ENCODE peak calls at places on chromosomes 12 and 14, in ten cellular contexts. Y is foreskin fibroblast; G is stomach; O is K562; F is naive thymus-derived CD4-positive, alpha-beta T cell; H is astrocyte of the spinal cord; W is GM12865; V is ovary; C is sigmoid colon; D is skeletal muscle cell. I is an unnamed sample.

GRCh38 chr12:130704606-130705005 is 11.5 kb downstream of the RIMBP2 start:
- DNase-seq in Y (no peak), G (no peak), O (no peak), F (no peak), H (no peak), W (no peak), V (no peak), C (peak), D (no peak), I (peak)

GRCh38 chr14:74835607-74836250 is 40.2 kb downstream of the PROX2 start:
- DNase-seq in Y (no peak), G (no peak), O (no peak), F (peak), H (no peak), W (peak), V (no peak), C (no peak), D (no peak), I (no peak)

GRCh38 chr14:65170768-65171251 is 68.5 kb upstream of the MAX start:
- DNase-seq in Y (peak), G (no peak), O (peak), F (peak), H (peak), W (peak), V (peak), C (no peak), D (no peak), I (no peak)

GRCh38 chr12:51621155-51621922 is 30.3 kb downstream of the SCN8A start:
- DNase-seq in Y (peak), G (no peak), O (no peak), F (no peak), H (no peak), W (no peak), V (no peak), C (no peak), D (peak), I (no peak)

GRCh38 chr12:16347391-16348298 is at the start of gene MGST1:
- DNase-seq in Y (peak), G (peak), O (peak), F (no peak), H (peak), W (peak), V (no peak), C (peak), D (no peak), I (no peak)

GRCh38 chr12:114448618-114448933 is 42.6 kb upstream of the TBX5 start:
- DNase-seq in Y (no peak), G (no peak), O (peak), F (no peak), H (no peak), W (no peak), V (no peak), C (no peak), D (no peak), I (no peak)

GRCh38 chr12:115351513-115352077 is 667.6 kb upstream of the TBX3 start:
- DNase-seq in Y (peak), G (no peak), O (no peak), F (no peak), H (no peak), W (no peak), V (no peak), C (no peak), D (peak), I (no peak)

GRCh38 chr14:35549551-35549950 is 15.6 kb downstream of the INSM2 start:
- DNase-seq in Y (no peak), G (no peak), O (no peak), F (no peak), H (no peak), W (no peak), V (no peak), C (no peak), D (no peak), I (no peak)

GRCh38 chr14:69685217-69685616 is 73.8 kb downstream of the SUSD6 start:
- DNase-seq in Y (peak), G (no peak), O (peak), F (no peak), H (no peak), W (peak), V (no peak), C (no peak), D (no peak), I (no peak)

GRCh38 chr14:55220230-55220629 is 28.8 kb upstream of the DLGAP5 start:
- DNase-seq in Y (no peak), G (no peak), O (no peak), F (no peak), H (no peak), W (no peak), V (no peak), C (no peak), D (no peak), I (no peak)

GRCh38 chr12:125387206-125387605 is 322.0 kb downstream of the AACS start:
- DNase-seq in Y (no peak), G (no peak), O (no peak), F (no peak), H (no peak), W (no peak), V (no peak), C (no peak), D (no peak), I (no peak)

GRCh38 chr14:103687712-103688111 is 27.5 kb downstream of the XRCC3 start:
- DNase-seq in Y (no peak), G (no peak), O (no peak), F (no peak), H (no peak), W (no peak), V (no peak), C (no peak), D (no peak), I (no peak)

DNA sequence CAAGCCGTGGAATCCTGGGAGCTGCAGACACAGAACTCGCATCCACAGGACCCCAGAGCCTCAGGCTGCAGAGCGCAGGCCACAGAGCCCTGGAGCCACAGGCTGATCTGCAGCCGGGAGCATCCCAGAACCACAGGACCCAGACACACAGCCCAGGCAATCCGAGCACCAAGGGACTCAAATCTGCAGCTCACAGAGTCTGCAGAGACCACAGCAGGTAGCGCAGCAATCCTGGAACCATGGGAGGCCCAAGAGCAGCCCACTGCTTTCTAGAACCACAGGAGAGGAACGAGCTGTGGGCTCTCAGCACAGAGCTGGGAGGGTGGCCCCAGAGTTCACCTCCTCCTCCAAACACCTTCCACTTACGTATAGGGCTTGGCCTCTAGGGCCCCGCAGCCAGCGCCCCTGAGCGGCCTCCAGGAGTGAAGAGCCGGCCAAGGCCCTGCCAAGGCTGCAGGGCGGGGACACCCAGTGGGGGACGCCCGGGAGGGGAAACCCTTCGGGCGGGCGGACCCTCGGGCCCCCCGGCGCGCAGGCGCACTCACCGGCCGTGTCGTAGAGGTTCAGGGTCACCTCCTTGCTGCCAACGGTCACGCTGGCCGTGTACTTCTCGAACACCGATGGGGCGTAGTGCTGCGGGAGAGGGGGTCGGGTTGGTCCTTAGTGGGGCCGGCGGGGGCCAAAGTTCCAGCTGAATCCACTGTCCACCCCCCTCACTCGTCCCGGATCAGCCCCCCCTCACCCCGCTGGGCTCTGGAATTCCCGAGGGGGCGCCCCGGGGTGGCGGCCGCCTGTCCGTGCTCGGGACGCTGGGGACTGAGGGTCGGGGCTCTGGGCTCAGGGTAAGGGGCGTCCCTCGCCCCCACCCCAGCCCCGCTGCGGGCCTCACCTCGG is 634 bp downstream of the RHOF start:
- DNase-seq in Y (no peak), G (peak), O (no peak), F (peak), H (no peak), W (peak), V (peak), C (no peak), D (no peak), I (no peak)
- H3K4me3 ChIP-seq in Y (peak), G (peak), O (no peak), F (peak), H (peak), W (peak), V (peak), C (peak), D (peak), I (peak)

GRCh38 chr14:105091335-105092123 is 26.3 kb upstream of the GPR132 start:
- DNase-seq in Y (peak), G (peak), O (no peak), F (no peak), H (no peak), W (no peak), V (peak), C (peak), D (no peak), I (peak)
- H3K4me3 ChIP-seq in Y (peak), G (no peak), O (no peak), F (no peak), H (no peak), W (no peak), V (no peak), C (peak), D (peak), I (peak)

GRCh38 chr12:32893008-32893407 is 3.6 kb downstream of the PKP2 start:
- DNase-seq in Y (no peak), G (no peak), O (no peak), F (no peak), H (no peak), W (no peak), V (no peak), C (no peak), D (no peak), I (no peak)
- H3K4me3 ChIP-seq in Y (no peak), G (no peak), O (no peak), F (no peak), H (no peak), W (no peak), V (no peak), C (no peak), D (no peak), I (no peak)

DNA sequence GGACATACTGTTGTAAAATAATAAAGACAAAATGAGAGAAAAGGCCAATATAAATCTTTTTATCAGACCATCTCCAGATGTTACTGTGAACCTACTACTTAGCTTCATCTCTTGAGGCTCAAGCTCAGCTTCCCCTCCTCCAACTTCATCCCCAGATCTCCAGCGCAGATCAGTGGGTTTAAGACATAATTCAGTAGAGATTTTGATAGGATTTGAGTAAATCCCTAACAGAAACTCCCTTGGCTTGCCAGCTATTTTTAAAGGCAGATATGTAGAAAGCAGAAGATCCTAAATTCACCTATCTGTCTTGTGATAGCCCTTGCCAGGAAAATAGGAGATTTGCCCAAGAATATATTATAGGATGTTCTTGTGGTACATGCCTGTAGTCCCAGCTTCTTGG is 236.7 kb downstream of the FBXL14 start:
- DNase-seq in Y (no peak), G (no peak), O (no peak), F (no peak), H (no peak), W (no peak), V (no peak), C (no peak), D (no peak), I (no peak)
- H3K4me3 ChIP-seq in Y (no peak), G (no peak), O (no peak), F (no peak), H (no peak), W (no peak), V (no peak), C (no peak), D (no peak), I (no peak)

DNA sequence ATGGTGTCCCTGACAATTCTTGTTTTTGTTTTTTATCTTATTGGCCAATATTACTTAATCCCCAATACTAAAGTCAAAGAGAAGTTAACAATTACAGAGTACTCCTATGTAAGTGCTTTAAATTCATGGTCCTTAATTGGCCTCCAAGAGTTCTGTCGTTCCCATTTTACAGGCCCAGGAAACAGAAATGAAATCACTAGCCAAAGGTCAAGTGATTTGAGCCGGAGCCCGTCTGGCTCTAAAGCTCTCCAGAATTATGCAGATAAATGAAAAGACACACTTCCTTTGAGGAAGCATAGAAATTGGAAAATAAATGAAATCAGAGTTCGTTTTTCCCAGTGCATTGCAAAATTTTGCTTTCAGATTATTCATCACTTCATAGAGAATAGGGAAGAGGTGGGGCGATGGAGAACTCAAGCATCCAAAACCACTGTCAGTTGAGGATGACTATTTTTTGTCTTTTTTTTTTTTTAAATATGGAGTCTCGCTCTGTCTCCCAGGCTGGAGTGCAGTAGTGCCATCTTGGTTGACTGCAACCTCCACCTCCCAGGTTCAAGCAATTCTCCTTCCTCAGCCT is 78.5 kb downstream of the MAP1LC3B2 start:
- DNase-seq in Y (no peak), G (no peak), O (no peak), F (no peak), H (no peak), W (no peak), V (no peak), C (no peak), D (no peak), I (no peak)
- H3K4me3 ChIP-seq in Y (no peak), G (no peak), O (no peak), F (no peak), H (no peak), W (no peak), V (no peak), C (no peak), D (no peak), I (no peak)

I was measured in coronary artery.